ENCODE peak calls at places on chromosomes 6 and 20, in nine cellular contexts. J, Z, C, L, I, Q, H, G and S are unnamed samples.

GRCh38 chr6:24489881-24490280 is 503 bp upstream of the GPLD1 start:
- DNase-seq in L (peak), C (no peak), J (no peak), Z (no peak), G (no peak), H (peak), Q (peak), I (peak), S (peak)

GRCh38 chr6:70669133-70669532 is 1.4 kb downstream of the SMAP1 start:
- DNase-seq in C (no peak), I (peak), G (no peak), Z (no peak), Q (no peak), H (peak), J (no peak), L (peak), S (peak)

GRCh38 chr6:71288228-71289038 is at the start of gene OGFRL1:
- DNase-seq in H (peak), I (peak), L (peak), Z (peak), G (peak), J (peak), Q (peak), C (peak), S (peak)

GRCh38 chr6:36623547-36624459 is 29.6 kb downstream of the SRSF3 start:
- DNase-seq in C (peak), Z (peak), G (peak), H (peak), J (peak), I (peak), Q (peak), L (peak), S (peak)

GRCh38 chr20:3749689-3750639 is 17.5 kb downstream of the HSPA12B start:
- DNase-seq in I (no peak), Q (no peak), L (no peak), J (no peak), H (no peak), C (no peak), G (no peak), Z (no peak), S (no peak)

GRCh38 chr6:143232849-143233248 is 172.2 kb downstream of the AIG1 start:
- DNase-seq in L (peak), J (peak), Q (peak), C (no peak), Z (peak), H (peak), G (peak), I (peak), S (peak)

GRCh38 chr6:156697224-156697623 is 80.0 kb upstream of the ARID1B start:
- DNase-seq in I (no peak), L (no peak), H (no peak), J (no peak), G (no peak), Q (no peak), C (no peak), Z (no peak), S (no peak)

GRCh38 chr6:16420715-16421461 is 182.5 kb downstream of the GMPR start:
- DNase-seq in H (peak), J (no peak), L (peak), G (no peak), Z (peak), C (no peak), I (no peak), Q (peak), S (peak)

GRCh38 chr20:56788671-56789610 is 159.8 kb downstream of the TFAP2C start:
- DNase-seq in I (no peak), G (no peak), Q (peak), Z (no peak), J (peak), C (no peak), L (no peak), H (no peak), S (peak)

GRCh38 chr6:158706369-158706982 is 56.6 kb downstream of the SYTL3 start:
- DNase-seq in C (no peak), Q (peak), H (peak), I (peak), L (peak), J (peak), G (peak), Z (peak), S (peak)

GRCh38 chr6:90217621-90218496 is 78.8 kb downstream of the BACH2 start:
- DNase-seq in C (no peak), Z (no peak), I (peak), G (peak), H (no peak), L (no peak), J (no peak), Q (no peak), S (no peak)

GRCh38 chr6:90219168-90219985 is 77.3 kb downstream of the BACH2 start:
- DNase-seq in J (peak), C (peak), H (peak), Q (peak), L (peak), I (peak), Z (peak), G (peak), S (peak)

GRCh38 chr6:90221403-90221802 is 75.2 kb downstream of the BACH2 start:
- DNase-seq in Q (no peak), I (no peak), J (no peak), L (no peak), C (no peak), H (no peak), Z (no peak), G (no peak), S (no peak)

GRCh38 chr6:90222008-90222407 is 74.6 kb downstream of the BACH2 start:
- DNase-seq in G (no peak), C (no peak), I (no peak), Q (no peak), Z (no peak), J (no peak), H (no peak), L (no peak), S (no peak)

DNA sequence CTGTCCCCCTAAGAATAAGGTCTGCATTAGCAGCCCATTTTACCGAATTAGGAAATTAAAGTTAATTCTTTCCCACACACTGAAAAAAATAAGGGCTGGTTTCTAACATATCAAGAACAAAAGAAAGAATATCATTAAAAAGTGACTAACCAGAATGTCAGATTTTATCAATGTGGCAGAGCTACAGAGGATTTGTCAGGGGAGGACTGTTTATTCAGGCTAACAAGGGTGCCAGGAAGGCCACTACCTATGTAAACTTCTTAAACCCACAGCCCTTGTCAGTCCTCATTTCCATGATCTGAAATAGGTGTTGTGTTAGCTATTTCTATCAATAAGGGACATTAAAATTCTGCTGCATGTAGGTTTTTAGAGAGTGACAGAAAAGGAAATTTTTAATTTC is 76.4 kb downstream of the BACH2 start:
- DNase-seq in L (no peak), J (no peak), Z (no peak), Q (no peak), C (no peak), H (no peak), I (no peak), G (no peak), S (no peak)
- H3K4me3 ChIP-seq in L (no peak), J (no peak), Z (no peak), Q (no peak), C (no peak), H (no peak), I (no peak), G (no peak), S (no peak)

DNA sequence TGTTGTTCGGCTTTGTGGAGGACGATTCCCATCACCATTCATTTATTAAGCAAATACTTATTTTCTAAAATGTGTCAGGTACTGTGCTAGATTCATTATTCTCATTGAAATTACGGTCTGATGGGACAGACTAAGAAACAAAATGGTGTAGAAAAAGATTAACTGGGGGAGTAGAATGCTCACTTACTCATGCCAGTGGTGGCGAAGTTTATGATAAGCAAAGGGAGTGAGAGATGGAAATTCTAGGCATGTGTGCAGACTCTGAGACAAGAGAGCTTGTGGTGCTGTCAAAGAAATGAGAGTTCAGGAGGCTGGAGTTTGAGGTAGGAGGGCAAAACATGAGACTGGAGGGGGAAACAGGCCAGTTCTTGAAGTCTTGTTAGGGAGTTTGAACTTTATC is 896 bp downstream of the RPP21 start:
- DNase-seq in L (no peak), J (no peak), Z (no peak), Q (peak), C (no peak), H (no peak), G (no peak), I (no peak), S (no peak)
- H3K4me3 ChIP-seq in L (peak), J (peak), Z (peak), Q (peak), C (peak), H (peak), G (peak), I (peak), S (peak)

GRCh38 chr6:85451586-85452306 is 1.9 kb downstream of the NT5E start:
- DNase-seq in G (no peak), H (no peak), Q (no peak), Z (no peak), J (no peak), C (no peak), L (peak), I (no peak), S (no peak)

GRCh38 chr6:85455627-85456026 is 5.7 kb downstream of the NT5E start:
- DNase-seq in Z (no peak), J (no peak), H (no peak), L (no peak), G (no peak), Q (no peak), I (no peak), C (no peak), S (no peak)

GRCh38 chr6:85452441-85452881 is 2.6 kb downstream of the NT5E start:
- DNase-seq in I (peak), Z (peak), L (peak), C (no peak), G (no peak), Q (peak), J (no peak), H (peak), S (peak)

GRCh38 chr6:85453052-85453451 is 3.2 kb downstream of the NT5E start:
- DNase-seq in H (no peak), L (peak), Q (no peak), Z (no peak), J (no peak), G (no peak), I (no peak), C (no peak), S (no peak)

DNA sequence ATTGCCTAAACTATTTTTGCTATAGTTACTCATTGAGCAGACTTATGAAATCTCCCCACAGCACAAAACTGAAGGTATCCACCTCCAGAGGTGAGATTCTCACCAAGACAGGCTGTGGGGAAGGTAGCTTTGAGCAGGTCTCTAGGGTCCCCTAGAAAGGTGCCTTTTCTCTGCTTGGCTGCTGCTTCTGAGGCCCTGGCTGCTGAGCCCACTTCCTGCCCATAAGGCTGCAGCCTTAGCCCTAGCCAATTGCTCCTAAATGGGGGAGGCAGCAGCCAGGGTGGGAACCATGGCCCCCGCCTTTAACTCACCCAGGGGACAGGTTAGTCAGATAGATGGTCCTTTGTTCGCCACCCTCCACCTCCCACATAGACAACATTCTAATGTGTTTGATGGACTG is 3.6 kb downstream of the NT5E start:
- DNase-seq in Q (no peak), Z (no peak), L (no peak), H (no peak), J (no peak), G (no peak), C (no peak), I (no peak), S (no peak)
- H3K4me3 ChIP-seq in Q (no peak), Z (peak), L (peak), H (no peak), J (no peak), G (no peak), C (no peak), I (no peak), S (no peak)

GRCh38 chr6:2966347-2966746 is 5.0 kb downstream of the SERPINB6 start:
- DNase-seq in C (no peak), Q (no peak), L (no peak), H (no peak), Z (no peak), I (no peak), J (no peak), G (no peak), S (no peak)
- H3K4me3 ChIP-seq in C (no peak), Q (no peak), L (no peak), H (no peak), Z (no peak), I (no peak), J (no peak), G (no peak), S (no peak)

GRCh38 chr6:151760486-151760885 is 47.0 kb upstream of the ESR1 start:
- DNase-seq in H (no peak), I (no peak), J (no peak), C (no peak), Z (no peak), L (no peak), Q (no peak), G (no peak), S (no peak)

GRCh38 chr6:151763303-151763702 is 44.2 kb upstream of the ESR1 start:
- DNase-seq in J (no peak), H (peak), L (peak), Z (peak), Q (peak), G (peak), C (peak), I (peak), S (peak)

GRCh38 chr6:151765444-151765886 is 42.0 kb upstream of the ESR1 start:
- DNase-seq in Q (peak), I (peak), Z (peak), L (peak), G (peak), H (peak), J (peak), C (peak), S (peak)

GRCh38 chr6:151763938-151764680 is 43.4 kb upstream of the ESR1 start:
- DNase-seq in J (peak), Z (peak), H (peak), G (peak), Q (peak), L (peak), I (peak), C (peak), S (peak)

GRCh38 chr6:151762817-151763216 is 44.7 kb upstream of the ESR1 start:
- DNase-seq in I (no peak), Q (no peak), C (no peak), G (no peak), H (no peak), L (no peak), Z (no peak), J (no peak), S (no peak)
- H3K4me3 ChIP-seq in I (no peak), Q (no peak), C (no peak), G (no peak), H (no peak), L (peak), Z (no peak), J (no peak), S (no peak)

DNA sequence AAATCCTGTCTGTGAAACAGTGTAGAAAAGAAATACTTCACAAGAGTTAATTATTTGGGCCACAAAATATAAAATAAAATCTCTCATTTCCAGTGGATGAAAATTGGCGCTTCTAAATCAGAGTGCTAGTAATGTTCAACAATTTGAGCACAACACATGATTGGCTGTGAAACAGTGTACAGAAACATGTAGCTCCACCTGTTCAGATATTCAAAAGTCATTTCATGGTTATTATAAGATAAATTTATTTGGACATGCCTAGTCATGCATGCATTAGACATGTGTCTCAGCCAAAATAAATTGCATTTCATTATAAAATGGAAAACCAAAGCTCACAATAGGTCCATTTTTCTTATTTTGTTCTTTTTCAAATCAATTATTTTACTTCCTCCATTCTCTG is 374.8 kb downstream of the LMBRD1 start:
- DNase-seq in J (no peak), Z (no peak), I (no peak), L (no peak), Q (no peak), H (no peak), G (no peak), C (no peak), S (no peak)
- H3K4me3 ChIP-seq in J (no peak), Z (no peak), I (no peak), L (no peak), Q (no peak), H (no peak), G (no peak), C (no peak), S (no peak)